ENCODE peak calls at places on chromosomes 6 and 20, in four cellular contexts. One of them, this sample, is unnamed.

GRCh38 chr6:80366721-80367120 is 260.2 kb downstream of the BCKDHB start:
- DNase-seq in K562: no peak
- DNase-seq in SK-N-SH: peak
- DNase-seq in GM12878: no peak
- DNase-seq in this sample: no peak

GRCh38 chr20:4666001-4666470 is 55.7 kb upstream of the PRND start:
- DNase-seq in SK-N-SH: no peak
- DNase-seq in K562: no peak
- DNase-seq in GM12878: no peak
- DNase-seq in this sample: no peak

GRCh38 chr6:87902383-87902782 is 145.3 kb upstream of the SPACA1 start:
- DNase-seq in GM12878: no peak
- DNase-seq in SK-N-SH: no peak
- DNase-seq in K562: no peak
- DNase-seq in this sample: no peak

GRCh38 chr6:150016324-150017185 is 8.8 kb downstream of the RAET1L start:
- DNase-seq in SK-N-SH: peak
- DNase-seq in K562: peak
- DNase-seq in GM12878: no peak
- DNase-seq in this sample: no peak

GRCh38 chr6:7909323-7910276 is 988 bp downstream of the TXNDC5 start:
- DNase-seq in SK-N-SH: peak
- DNase-seq in GM12878: no peak
- DNase-seq in K562: peak
- DNase-seq in this sample: peak

GRCh38 chr20:44097521-44098255 is 89.3 kb downstream of the JPH2 start:
- DNase-seq in K562: no peak
- DNase-seq in GM12878: no peak
- DNase-seq in SK-N-SH: no peak
- DNase-seq in this sample: no peak

GRCh38 chr20:10313701-10314100 is 95.1 kb downstream of the SNAP25 start:
- DNase-seq in GM12878: no peak
- DNase-seq in K562: no peak
- DNase-seq in SK-N-SH: no peak
- DNase-seq in this sample: no peak

GRCh38 chr6:3489961-3490621 is 33.2 kb upstream of the SLC22A23 start:
- DNase-seq in GM12878: no peak
- DNase-seq in K562: no peak
- DNase-seq in SK-N-SH: no peak
- DNase-seq in this sample: no peak

GRCh38 chr6:129886401-129887155 is 25.5 kb upstream of the TMEM244 start:
- DNase-seq in SK-N-SH: no peak
- DNase-seq in K562: no peak
- DNase-seq in GM12878: no peak
- DNase-seq in this sample: no peak

GRCh38 chr6:4809999-4810918 is 34.1 kb downstream of the CDYL start:
- DNase-seq in GM12878: no peak
- DNase-seq in SK-N-SH: no peak
- DNase-seq in K562: no peak
- DNase-seq in this sample: no peak

GRCh38 chr20:444117-444516 is 18.2 kb downstream of the TBC1D20 start:
- DNase-seq in K562: no peak
- DNase-seq in SK-N-SH: no peak
- DNase-seq in GM12878: no peak
- DNase-seq in this sample: no peak

GRCh38 chr20:62887147-62887859 is 25.7 kb upstream of the TCFL5 start:
- DNase-seq in GM12878: no peak
- DNase-seq in SK-N-SH: peak
- DNase-seq in K562: no peak
- DNase-seq in this sample: no peak

GRCh38 chr20:40506567-40506966 is 182.5 kb downstream of the MAFB start:
- DNase-seq in GM12878: no peak
- DNase-seq in K562: peak
- DNase-seq in SK-N-SH: no peak
- DNase-seq in this sample: no peak

GRCh38 chr6:144285798-144286502 is 815 bp downstream of the UTRN start:
- DNase-seq in SK-N-SH: peak
- DNase-seq in K562: no peak
- DNase-seq in GM12878: no peak
- DNase-seq in this sample: peak

GRCh38 chr20:35515949-35516645 is 13.4 kb downstream of the C20orf173 start:
- DNase-seq in GM12878: no peak
- DNase-seq in SK-N-SH: no peak
- DNase-seq in K562: peak
- DNase-seq in this sample: no peak

GRCh38 chr6:168735268-168735949 is 294.4 kb downstream of the SMOC2 start:
- DNase-seq in GM12878: no peak
- DNase-seq in K562: no peak
- DNase-seq in SK-N-SH: no peak
- DNase-seq in this sample: no peak

GRCh38 chr6:10401632-10402223 is 13.1 kb downstream of the TFAP2A start:
- DNase-seq in GM12878: no peak
- DNase-seq in K562: peak
- DNase-seq in SK-N-SH: no peak
- DNase-seq in this sample: no peak

GRCh38 chr6:145214570-145214969 is 520.8 kb downstream of the EPM2A start:
- DNase-seq in GM12878: no peak
- DNase-seq in SK-N-SH: peak
- DNase-seq in K562: no peak
- DNase-seq in this sample: no peak

GRCh38 chr20:10634190-10634589 is 39.6 kb downstream of the JAG1 start:
- DNase-seq in K562: no peak
- DNase-seq in SK-N-SH: no peak
- DNase-seq in GM12878: no peak
- DNase-seq in this sample: no peak

GRCh38 chr20:34703573-34704176 is 469 bp upstream of the TP53INP2 start:
- DNase-seq in K562: no peak
- DNase-seq in GM12878: no peak
- DNase-seq in SK-N-SH: peak
- DNase-seq in this sample: peak

GRCh38 chr6:110097443-110097842 is 82.0 kb downstream of the WASF1 start:
- DNase-seq in SK-N-SH: no peak
- DNase-seq in K562: no peak
- DNase-seq in GM12878: no peak
- DNase-seq in this sample: no peak

GRCh38 chr6:18328549-18328922 is 58.6 kb upstream of the RNF144B start:
- DNase-seq in K562: no peak
- DNase-seq in SK-N-SH: no peak
- DNase-seq in GM12878: no peak
- DNase-seq in this sample: no peak

GRCh38 chr6:129634411-129635230 is 75.4 kb downstream of the ARHGAP18 start:
- DNase-seq in GM12878: no peak
- DNase-seq in K562: no peak
- DNase-seq in SK-N-SH: no peak
- DNase-seq in this sample: no peak

GRCh38 chr6:85126448-85127178 is 323.3 kb upstream of the NT5E start:
- DNase-seq in SK-N-SH: peak
- DNase-seq in GM12878: no peak
- DNase-seq in K562: peak
- DNase-seq in this sample: peak

GRCh38 chr6:11354019-11354418 is 121.6 kb upstream of the NEDD9 start:
- DNase-seq in K562: no peak
- DNase-seq in SK-N-SH: no peak
- DNase-seq in GM12878: no peak
- DNase-seq in this sample: no peak

GRCh38 chr20:662289-663192 is 9.5 kb upstream of the SRXN1 start:
- DNase-seq in SK-N-SH: no peak
- DNase-seq in GM12878: no peak
- DNase-seq in K562: no peak
- DNase-seq in this sample: no peak

GRCh38 chr6:165010556-165011535 is 298.6 kb downstream of the C6orf118 start:
- DNase-seq in SK-N-SH: no peak
- DNase-seq in GM12878: no peak
- DNase-seq in K562: no peak
- DNase-seq in this sample: no peak

GRCh38 chr20:24033151-24033550 is 44.6 kb upstream of the GGTLC1 start:
- DNase-seq in SK-N-SH: no peak
- DNase-seq in GM12878: no peak
- DNase-seq in K562: no peak
- DNase-seq in this sample: no peak

GRCh38 chr20:49985157-49985556 is 2.4 kb downstream of the SNAI1 start:
- DNase-seq in SK-N-SH: no peak
- DNase-seq in K562: no peak
- DNase-seq in GM12878: no peak
- DNase-seq in this sample: no peak

GRCh38 chr20:49983848-49984408 is 1.1 kb downstream of the SNAI1 start:
- DNase-seq in SK-N-SH: peak
- DNase-seq in GM12878: no peak
- DNase-seq in K562: no peak
- DNase-seq in this sample: no peak

GRCh38 chr20:49985617-49986016 is 2.8 kb downstream of the SNAI1 start:
- DNase-seq in K562: no peak
- DNase-seq in SK-N-SH: no peak
- DNase-seq in GM12878: no peak
- DNase-seq in this sample: no peak

GRCh38 chr20:49983123-49983847 is 505 bp downstream of the SNAI1 start:
- DNase-seq in K562: no peak
- DNase-seq in SK-N-SH: peak
- DNase-seq in GM12878: no peak
- DNase-seq in this sample: no peak

DNA sequence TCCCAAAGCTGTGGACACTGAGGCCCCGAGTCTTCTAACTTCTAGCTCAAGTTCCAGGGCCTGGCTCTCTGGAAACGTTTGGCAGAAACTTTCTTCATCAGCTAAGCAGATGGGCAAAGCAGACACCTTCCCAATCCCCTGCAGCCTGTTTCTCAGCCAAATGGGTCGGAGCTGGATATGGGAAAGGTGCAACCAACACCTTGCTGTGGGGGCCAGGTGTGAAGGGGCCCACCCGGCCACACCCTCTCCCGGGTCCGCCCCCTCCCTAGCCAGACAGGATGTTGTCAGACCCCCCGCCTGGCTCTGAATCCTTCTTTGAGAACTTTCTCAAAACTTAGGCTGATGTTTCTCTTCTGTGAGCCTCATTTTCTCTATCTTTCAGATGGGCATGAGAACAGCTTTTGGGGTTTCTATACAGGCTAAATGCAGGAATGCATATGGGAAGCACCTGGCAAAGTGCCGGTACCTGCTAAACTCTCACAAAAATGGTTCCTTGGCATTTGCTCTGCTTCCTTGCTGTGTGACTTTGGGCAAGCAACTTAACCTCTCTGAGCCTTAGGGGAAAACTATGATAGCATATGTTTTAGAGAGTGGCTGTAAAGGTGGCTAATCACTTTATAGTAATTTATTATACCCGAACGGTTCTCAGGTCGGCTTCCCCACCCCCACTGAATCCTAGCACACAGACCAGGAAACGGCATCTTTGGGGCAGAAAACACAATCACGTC is 1.8 kb downstream of the SNAI1 start:
- DNase-seq in SK-N-SH: no peak
- DNase-seq in K562: no peak
- DNase-seq in GM12878: no peak
- DNase-seq in this sample: no peak
- TF ChIP-seq USF1 in SK-N-SH: no peak
- TF ChIP-seq USF1 in K562: no peak
- TF ChIP-seq USF1 in GM12878: no peak
- TF ChIP-seq USF1 in this sample: no peak

GRCh38 chr20:38249536-38250310 is 10.8 kb downstream of the KIAA1755 start:
- DNase-seq in GM12878: no peak
- DNase-seq in SK-N-SH: no peak
- DNase-seq in K562: no peak
- DNase-seq in this sample: no peak
- TF ChIP-seq USF1 in GM12878: no peak
- TF ChIP-seq USF1 in SK-N-SH: no peak
- TF ChIP-seq USF1 in K562: no peak
- TF ChIP-seq USF1 in this sample: no peak

DNA sequence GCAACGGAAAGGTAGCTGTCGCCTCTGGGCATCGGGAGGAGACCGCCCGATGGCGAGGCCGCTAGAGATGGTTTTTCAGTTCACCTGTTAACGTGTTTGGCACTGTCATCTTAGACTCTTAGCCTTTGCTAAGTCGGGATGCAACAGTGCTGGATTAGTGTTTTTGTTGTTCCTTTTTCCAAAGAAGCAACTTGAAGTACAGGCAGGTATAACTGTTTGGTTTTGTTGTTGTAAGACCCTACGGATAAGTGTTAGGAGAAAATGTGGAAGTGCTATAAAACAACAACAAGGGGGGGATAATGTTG is 723 bp downstream of the MANEA start:
- DNase-seq in K562: peak
- DNase-seq in GM12878: no peak
- DNase-seq in SK-N-SH: no peak
- DNase-seq in this sample: no peak
- TF ChIP-seq USF1 in K562: no peak
- TF ChIP-seq USF1 in GM12878: no peak
- TF ChIP-seq USF1 in SK-N-SH: no peak
- TF ChIP-seq USF1 in this sample: no peak

GRCh38 chr6:53643481-53643965 is 22.0 kb downstream of the KLHL31 start:
- DNase-seq in K562: no peak
- DNase-seq in GM12878: no peak
- DNase-seq in SK-N-SH: no peak
- DNase-seq in this sample: no peak
- TF ChIP-seq USF1 in K562: no peak
- TF ChIP-seq USF1 in GM12878: no peak
- TF ChIP-seq USF1 in SK-N-SH: no peak
- TF ChIP-seq USF1 in this sample: no peak

GRCh38 chr20:3447321-3447720 is 23.5 kb upstream of the ATRN start:
- DNase-seq in K562: peak
- DNase-seq in GM12878: no peak
- DNase-seq in SK-N-SH: no peak
- DNase-seq in this sample: no peak

GRCh38 chr20:3452127-3452526 is 18.7 kb upstream of the ATRN start:
- DNase-seq in SK-N-SH: no peak
- DNase-seq in GM12878: no peak
- DNase-seq in K562: no peak
- DNase-seq in this sample: no peak

GRCh38 chr20:3449319-3449718 is 21.5 kb upstream of the ATRN start:
- DNase-seq in GM12878: no peak
- DNase-seq in SK-N-SH: no peak
- DNase-seq in K562: no peak
- DNase-seq in this sample: no peak

GRCh38 chr20:3452690-3453089 is 18.1 kb upstream of the ATRN start:
- DNase-seq in K562: no peak
- DNase-seq in GM12878: peak
- DNase-seq in SK-N-SH: no peak
- DNase-seq in this sample: no peak

DNA sequence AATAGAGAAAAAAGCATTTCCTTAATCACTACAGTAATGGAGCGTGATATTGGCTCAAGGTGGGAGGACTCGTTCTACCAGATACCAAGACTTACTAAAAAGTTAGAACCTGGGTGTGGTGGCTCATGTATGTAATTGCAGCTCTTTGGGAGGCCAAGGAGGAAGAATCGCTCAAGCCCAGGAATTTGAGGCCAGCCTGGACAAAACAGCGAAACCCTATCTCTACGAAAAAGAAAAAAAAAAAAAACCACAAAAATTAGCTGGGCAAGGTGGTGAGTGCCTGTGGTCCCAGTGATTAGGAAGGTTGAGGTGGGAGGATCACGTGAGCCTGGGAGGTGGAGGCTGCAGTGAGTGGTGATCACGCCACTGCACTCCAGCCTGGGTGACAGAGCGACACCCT is 24.0 kb upstream of the ATRN start:
- DNase-seq in K562: peak
- DNase-seq in SK-N-SH: no peak
- DNase-seq in GM12878: no peak
- DNase-seq in this sample: no peak
- TF ChIP-seq USF1 in K562: peak
- TF ChIP-seq USF1 in SK-N-SH: no peak
- TF ChIP-seq USF1 in GM12878: no peak
- TF ChIP-seq USF1 in this sample: no peak

GRCh38 chr6:90123796-90124195 is 172.8 kb downstream of the BACH2 start:
- DNase-seq in SK-N-SH: no peak
- DNase-seq in GM12878: no peak
- DNase-seq in K562: peak
- DNase-seq in this sample: no peak
- TF ChIP-seq USF1 in SK-N-SH: no peak
- TF ChIP-seq USF1 in GM12878: no peak
- TF ChIP-seq USF1 in K562: no peak
- TF ChIP-seq USF1 in this sample: no peak

This sample was measured in WTC11.